ENCODE peak calls at places on chromosome 1, in five cellular contexts. L is fibroblast of lung, M is left ventricle myocardium inferior, J is left lung, P is body of pancreas. A is an unnamed sample.

GRCh38 chr1:4397196-4397595 is 257.2 kb upstream of the AJAP1 start:
- DNase-seq in J (no peak), P (no peak), M (no peak), L (no peak), A (no peak)

GRCh38 chr1:115139381-115139780 is 50.1 kb upstream of the TSPAN2 start:
- DNase-seq in L (no peak), P (no peak), J (peak; percentile 52), M (no peak), A (no peak)

GRCh38 chr1:51648180-51649109 is 31.6 kb downstream of the OSBPL9 start:
- DNase-seq in L (peak; percentile 89), J (no peak), P (peak; percentile 24), M (no peak), A (peak; percentile 48)

GRCh38 chr1:43349594-43350306 is 9.0 kb upstream of the CDC20 start:
- DNase-seq in J (no peak), M (no peak), L (peak; percentile 71), P (no peak), A (peak; percentile 66)

GRCh38 chr1:37034301-37035013 is at the start of gene GRIK3:
- DNase-seq in M (no peak), L (no peak), P (no peak), J (no peak), A (no peak)

GRCh38 chr1:77039739-77040138 is 172.5 kb downstream of the ST6GALNAC5 start:
- DNase-seq in L (peak; percentile 96), J (no peak), M (no peak), P (peak; percentile 40), A (no peak)

GRCh38 chr1:33905241-33905640 is 41.4 kb downstream of the HMGB4 start:
- DNase-seq in J (no peak), M (no peak), P (no peak), L (no peak), A (no peak)

GRCh38 chr1:91511386-91511785 is 10.7 kb downstream of the CDC7 start:
- DNase-seq in J (no peak), L (peak; percentile 85), P (no peak), M (no peak), A (no peak)

GRCh38 chr1:67566803-67567202 is 118.2 kb upstream of the GADD45A start:
- DNase-seq in M (no peak), P (no peak), J (no peak), L (no peak), A (no peak)

GRCh38 chr1:12087797-12088314 is 24.8 kb downstream of the TNFRSF8 start:
- DNase-seq in J (no peak), P (no peak), L (no peak), M (no peak), A (no peak)

GRCh38 chr1:235076504-235077162 is 52.0 kb downstream of the TOMM20 start:
- DNase-seq in P (no peak), M (no peak), J (no peak), L (no peak), A (no peak)

GRCh38 chr1:235074335-235075120 is 54.1 kb downstream of the TOMM20 start:
- DNase-seq in M (peak; percentile 45), J (no peak), P (peak; percentile 67), L (peak; percentile 54), A (no peak)

GRCh38 chr1:235075955-235076308 is 52.7 kb downstream of the TOMM20 start:
- DNase-seq in J (no peak), P (no peak), L (no peak), M (no peak), A (no peak)

GRCh38 chr1:235073968-235074334 is 54.7 kb downstream of the TOMM20 start:
- DNase-seq in M (no peak), P (peak; percentile 87), J (peak; percentile 83), L (no peak), A (no peak)

GRCh38 chr1:235075121-235075954 is 53.3 kb downstream of the TOMM20 start:
- DNase-seq in P (peak; percentile 76), L (peak; percentile 67), M (peak; percentile 74), J (peak; percentile 87), A (peak; percentile 74)
- H3K4me1 ChIP-seq in P (peaks cover 88% of the 10 kb centered on the region), L (peaks cover 43% of the 10 kb centered on the region), M (peaks cover 90% of the 10 kb centered on the region), J (peaks cover 35% of the 10 kb centered on the region), A (peaks cover 35% of the 10 kb centered on the region)

GRCh38 chr1:223667484-223668182 is 2.1 kb upstream of the CAPN8 start:
- DNase-seq in M (no peak), L (no peak), J (no peak), P (no peak), A (no peak)

GRCh38 chr1:223665592-223666312 is at the start of gene CAPN8:
- DNase-seq in M (no peak), J (no peak), L (no peak), P (peak; percentile 50), A (no peak)

GRCh38 chr1:223674119-223674890 is 8.8 kb upstream of the CAPN8 start:
- DNase-seq in M (no peak), J (no peak), P (no peak), L (no peak), A (no peak)

GRCh38 chr1:223669003-223669402 is 3.5 kb upstream of the CAPN8 start:
- DNase-seq in M (no peak), J (no peak), P (no peak), L (no peak), A (no peak)

GRCh38 chr1:223670458-223671159 is 5.1 kb upstream of the CAPN8 start:
- DNase-seq in P (peak; percentile 44), L (peak; percentile 39), J (no peak), M (no peak), A (no peak)
- TF ChIP-seq CTCF in P (peak; percentile 39), L (peak; percentile 53), J (peak; percentile 36), M (peak; percentile 56), A (no peak)

GRCh38 chr1:153607381-153607780 is 5.6 kb downstream of the S100A16 start:
- DNase-seq in M (no peak), L (no peak), J (no peak), P (no peak), A (no peak)
- H3K4me3 ChIP-seq in M (peak overlapping the region; percentile 67), L (no peak overlapping the region), J (peak overlapping the region; percentile 51), P (no peak overlapping the region), A (no peak overlapping the region)

GRCh38 chr1:26726784-26727183 is 31.0 kb downstream of the ARID1A start:
- DNase-seq in P (no peak), M (no peak), J (no peak), L (no peak), A (no peak)
- H3K4me1 ChIP-seq in P (peaks cover 59% of the 10 kb centered on the region), M (peaks cover 100% of the 10 kb centered on the region), J (peaks cover 37% of the 10 kb centered on the region), L (peaks cover 23% of the 10 kb centered on the region), A (peaks cover 98% of the 10 kb centered on the region)

A was measured in tibial artery.